ENCODE peak calls at places on chromosomes 11 and 22, in nine cellular contexts. D is fibroblast of mammary gland, N is chondrocyte, U is HCT116, R is pancreas, Z is right lobe of liver, J is heart right ventricle, L is lower leg skin, M is dorsolateral prefrontal cortex. W is an unnamed sample.

GRCh38 chr22:21726650-21727049 is 8.9 kb downstream of the YPEL1 start:
- DNase-seq in L (no peak), N (no peak), Z (no peak), M (no peak), R (peak; percentile 30), J (no peak), D (no peak), U (peak; percentile 28), W (no peak)

GRCh38 chr11:88402192-88402715 is 64.7 kb upstream of the CTSC start:
- DNase-seq in Z (no peak), M (no peak), L (no peak), R (no peak), U (no peak), D (peak; percentile 91), J (no peak), N (no peak), W (no peak)

GRCh38 chr11:73416711-73417265 is 40.6 kb downstream of the RELT start:
- DNase-seq in Z (no peak), L (no peak), N (no peak), M (no peak), J (no peak), D (peak; percentile 65), R (no peak), U (no peak), W (no peak)

GRCh38 chr11:43138621-43139140 is 173.1 kb upstream of the API5 start:
- DNase-seq in R (no peak), U (no peak), J (no peak), Z (no peak), L (no peak), N (no peak), M (no peak), D (no peak), W (no peak)

GRCh38 chr11:69658606-69659450 is 16.3 kb downstream of the LTO1 start:
- DNase-seq in N (peak; percentile 73), R (no peak), M (peak; percentile 8), J (no peak), U (no peak), Z (peak; percentile 31), L (no peak), D (no peak), W (no peak)

GRCh38 chr11:35236667-35237003 is 97.7 kb downstream of the CD44 start:
- DNase-seq in M (no peak), N (no peak), L (no peak), R (no peak), Z (no peak), U (no peak), J (no peak), D (peak; percentile 52), W (no peak)

GRCh38 chr11:14357843-14358728 is 897 bp downstream of the RRAS2 start:
- DNase-seq in U (peak; percentile 37), D (peak; percentile 41), R (peak; percentile 67), J (peak; percentile 41), L (no peak), N (no peak), M (no peak), Z (peak; percentile 67), W (no peak)

GRCh38 chr11:128473631-128474030 is 113.7 kb downstream of the ETS1 start:
- DNase-seq in M (no peak), Z (no peak), J (no peak), R (no peak), L (no peak), N (no peak), U (no peak), D (no peak), W (no peak)

GRCh38 chr11:130390071-130390758 is 38.2 kb downstream of the ADAMTS8 start:
- DNase-seq in D (peak; percentile 81), Z (no peak), N (no peak), L (no peak), M (no peak), U (peak; percentile 24), J (no peak), R (peak; percentile 64), W (no peak)

GRCh38 chr11:70581991-70582885 is 183.9 kb downstream of the CTTN start:
- DNase-seq in R (no peak), J (no peak), N (peak; percentile 82), Z (no peak), D (no peak), U (no peak), M (peak; percentile 31), L (no peak), W (no peak)

GRCh38 chr11:121466063-121466794 is 13.5 kb upstream of the SORL1-AS1 start:
- DNase-seq in J (peak; percentile 85), L (peak; percentile 91), U (peak; percentile 93), M (peak; percentile 81), Z (peak; percentile 80), D (peak; percentile 94), N (no peak), R (peak; percentile 86), W (peak; percentile 95)

GRCh38 chr11:119181677-119182412 is 3.4 kb upstream of the NHERF4 start:
- DNase-seq in U (no peak), Z (no peak), D (no peak), L (no peak), R (no peak), N (no peak), M (no peak), J (no peak), W (no peak)

GRCh38 chr11:11244470-11245080 is 108.5 kb downstream of the CSNK2A3 start:
- DNase-seq in U (no peak), Z (no peak), N (no peak), L (no peak), R (no peak), J (no peak), D (no peak), M (no peak), W (no peak)

GRCh38 chr22:38788016-38788415 is 5.9 kb downstream of the DNAL4 start:
- DNase-seq in N (no peak), U (no peak), Z (no peak), R (no peak), L (no peak), M (no peak), D (peak; percentile 51), J (peak; percentile 36), W (no peak)

GRCh38 chr11:74169736-74170458 is 905 bp downstream of the C2CD3 start:
- DNase-seq in Z (no peak), R (no peak), L (no peak), D (no peak), J (no peak), U (no peak), N (no peak), M (no peak), W (no peak)

GRCh38 chr11:89436071-89436470 is 55.1 kb downstream of the NOX4 start:
- DNase-seq in U (no peak), R (no peak), L (no peak), D (peak; percentile 27), Z (no peak), M (no peak), J (no peak), N (no peak), W (no peak)

GRCh38 chr11:65915821-65916251 is 3.0 kb downstream of the C11orf68 start:
- DNase-seq in Z (no peak), D (peak; percentile 98), J (peak; percentile 71), L (peak; percentile 86), M (no peak), N (peak; percentile 98), R (peak; percentile 59), U (peak; percentile 89), W (peak; percentile 95)

GRCh38 chr11:295351-296205 is 3.7 kb downstream of the IFITM5 start:
- DNase-seq in N (peak; percentile 84), U (no peak), R (no peak), Z (peak; percentile 52), L (no peak), M (no peak), D (no peak), J (no peak), W (no peak)

DNA sequence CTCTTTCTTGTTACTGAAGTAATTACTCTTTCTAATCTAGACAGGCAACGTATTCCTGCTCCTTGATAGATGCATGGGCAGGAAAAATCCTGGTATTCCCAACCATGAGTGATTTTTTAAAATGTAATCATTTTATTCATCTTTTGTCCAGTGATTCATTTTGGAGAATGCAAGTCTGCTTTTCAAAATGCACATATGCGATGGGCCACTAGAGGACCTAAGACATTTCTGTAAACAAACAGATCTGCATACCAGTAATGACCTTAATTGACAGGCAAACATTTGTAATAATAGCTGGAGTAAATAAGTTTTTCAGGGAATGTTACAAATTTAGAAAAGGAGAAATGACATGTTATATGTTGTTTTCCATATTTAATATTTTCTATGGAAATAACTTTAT is 1167.6 kb downstream of the JRKL start:
- DNase-seq in U (no peak), L (no peak), N (no peak), D (no peak), J (no peak), R (no peak), M (no peak), Z (no peak), W (no peak)
- TF ChIP-seq CTCF in U (no peak), L (no peak), N (peak; percentile 45), D (no peak), J (peak; percentile 35), R (no peak), M (peak; percentile 27), Z (peak; percentile 6), W (no peak)

DNA sequence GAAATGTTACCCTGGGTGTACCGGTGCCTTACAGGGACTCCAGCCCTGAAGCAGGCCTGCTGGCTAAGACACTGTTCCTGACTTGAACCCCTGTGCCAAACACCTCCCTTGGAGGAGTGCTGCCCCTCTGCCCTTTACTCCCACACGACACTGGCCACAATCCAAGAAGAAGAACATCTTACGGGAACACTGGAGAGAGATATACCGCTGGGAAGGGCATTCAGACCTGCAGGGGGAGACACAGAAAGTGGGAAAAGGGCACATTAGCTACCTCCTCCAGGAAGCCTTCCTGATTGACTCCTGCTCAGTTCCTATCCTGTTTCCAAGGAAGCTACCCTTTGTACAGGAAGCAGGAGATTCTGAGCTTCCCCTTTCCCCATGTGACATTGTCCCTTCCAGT is 18.7 kb downstream of the TMPRSS13 start:
- DNase-seq in U (no peak), M (peak; percentile 3), Z (no peak), R (no peak), J (no peak), D (no peak), N (no peak), L (no peak), W (no peak)
- TF ChIP-seq CTCF in U (peak; percentile 17), M (no peak), Z (no peak), R (no peak), J (no peak), D (peak; percentile 3), N (no peak), L (no peak), W (peak; percentile 6)

GRCh38 chr11:117767071-117767470 is 29.9 kb downstream of the DSCAML1 start:
- DNase-seq in M (no peak), Z (no peak), L (no peak), R (no peak), J (no peak), D (no peak), U (no peak), N (no peak), W (no peak)
- TF ChIP-seq CTCF in M (no peak), Z (no peak), L (no peak), R (no peak), J (no peak), D (no peak), U (no peak), N (no peak), W (no peak)

DNA sequence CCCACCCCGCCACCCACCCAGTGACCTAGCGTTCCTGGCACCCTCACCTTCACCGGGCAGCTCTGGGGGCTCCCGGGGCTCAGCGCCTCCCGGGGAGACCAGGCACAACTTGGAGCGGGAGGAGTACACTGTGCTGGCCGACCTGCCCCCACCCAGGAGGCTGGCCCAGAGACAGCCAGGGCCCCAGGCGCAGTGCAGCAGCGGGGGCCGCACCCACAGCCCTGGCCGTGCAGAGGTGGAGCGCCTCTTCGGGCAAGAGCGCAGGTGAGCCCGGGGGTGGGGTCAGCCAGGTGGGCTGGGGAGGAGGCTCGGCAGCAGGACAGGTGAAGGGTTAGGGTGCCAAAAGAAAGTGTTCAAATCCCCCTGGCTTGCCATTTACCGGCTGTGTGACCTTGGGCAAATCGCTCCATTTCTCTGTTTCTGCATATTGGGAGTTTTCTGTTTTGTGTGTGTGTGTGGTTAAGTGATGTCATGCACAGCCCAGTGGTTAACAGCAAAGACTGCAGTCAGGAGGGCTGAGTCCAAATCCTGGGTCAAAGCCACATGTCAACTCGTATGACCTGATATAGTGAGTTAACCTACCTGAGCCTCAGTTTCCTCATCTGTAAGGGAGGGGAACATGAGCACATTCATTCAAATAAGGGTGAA is 29.5 kb downstream of the TRIOBP start:
- DNase-seq in U (no peak), J (no peak), L (no peak), Z (no peak), M (no peak), D (peak; percentile 70), R (no peak), N (no peak), W (no peak)
- TF ChIP-seq CTCF in U (peak; percentile 14), J (peak; percentile 26), L (no peak), Z (peak; percentile 24), M (no peak), D (peak; percentile 46), R (no peak), N (peak; percentile 38), W (peak; percentile 6)